ENCODE peak calls at places on chromosomes 1 and 21, in four cellular contexts. O, H, W and A are unnamed samples.

GRCh38 chr1:39575191-39576015 is 1.2 kb downstream of the PABPC4 start:
- DNase-seq in W (peak; percentile 63), O (peak; percentile 66), H (peak; percentile 63), A (peak; percentile 69)

GRCh38 chr1:225617479-225617878 is 35.4 kb downstream of the ENAH start:
- DNase-seq in W (no peak), O (no peak), H (no peak), A (peak; percentile 18)

GRCh38 chr1:9685833-9686232 is 34.3 kb downstream of the PIK3CD start:
- DNase-seq in H (no peak), O (no peak), W (no peak), A (no peak)

GRCh38 chr21:35850542-35851103 is 209.7 kb downstream of the SETD4 start:
- DNase-seq in O (no peak), H (no peak), W (no peak), A (peak; percentile 33)

GRCh38 chr1:15177710-15178166 is 24.2 kb downstream of the TMEM51 start:
- DNase-seq in O (no peak), H (no peak), W (no peak), A (no peak)

GRCh38 chr1:94962745-94963265 is 35.9 kb upstream of the CNN3 start:
- DNase-seq in H (peak; percentile 56), W (peak; percentile 32), O (peak; percentile 31), A (peak; percentile 38)

GRCh38 chr1:204001166-204001901 is 71.6 kb upstream of the SOX13 start:
- DNase-seq in O (no peak), H (no peak), W (no peak), A (no peak)

GRCh38 chr1:174969977-174970376 is 29.8 kb upstream of the CACYBP start:
- DNase-seq in W (no peak), O (no peak), H (peak; percentile 55), A (no peak)